ENCODE peak calls at places on chromosomes 1 and 21, in five cellular contexts. T is ureter, W is heart right ventricle, F is aorta, U is keratinocyte. N is an unnamed sample.

GRCh38 chr1:231274119-231274825 is 33.3 kb downstream of the GNPAT start:
- DNase-seq in T (no peak), W (no peak), F (no peak), U (no peak), N (no peak)

GRCh38 chr1:167821969-167822685 is 91.8 kb downstream of the ADCY10 start:
- DNase-seq in T (no peak), W (no peak), F (no peak), U (no peak), N (no peak)

GRCh38 chr1:27045973-27046558 is 33.4 kb upstream of the TENT5B start:
- DNase-seq in T (peak), W (peak), F (peak), U (peak), N (peak)

GRCh38 chr1:212588137-212588510 is 20.4 kb upstream of the ATF3 start:
- DNase-seq in T (no peak), W (no peak), F (no peak), U (no peak), N (no peak)

GRCh38 chr1:39230261-39231190 is 26.0 kb downstream of the MACF1 start:
- DNase-seq in T (no peak), W (no peak), F (no peak), U (no peak), N (no peak)

GRCh38 chr1:66729130-66729922 is 22.9 kb upstream of the DYNLT5 start:
- DNase-seq in T (no peak), W (no peak), F (no peak), U (peak), N (no peak)

GRCh38 chr1:205451202-205451601 is 4.6 kb downstream of the BLACAT1 start:
- DNase-seq in T (no peak), W (no peak), F (no peak), U (peak), N (no peak)

GRCh38 chr21:31235671-31236450 is 108.2 kb downstream of the TIAM1 start:
- DNase-seq in T (no peak), W (no peak), F (no peak), U (no peak), N (no peak)

GRCh38 chr1:85428471-85429077 is 36.4 kb downstream of the DDAH1 start:
- DNase-seq in T (no peak), W (no peak), F (no peak), U (no peak), N (no peak)

GRCh38 chr1:12177999-12178441 is 11.2 kb downstream of the TNFRSF1B start:
- DNase-seq in T (no peak), W (peak), F (peak), U (no peak), N (peak)

GRCh38 chr1:14815175-14815882 is 216.8 kb downstream of the KAZN start:
- DNase-seq in T (no peak), W (no peak), F (no peak), U (no peak), N (no peak)

GRCh38 chr1:224356685-224357625 is at the start of gene CNIH4:
- DNase-seq in T (peak), W (peak), F (peak), U (peak), N (peak)

GRCh38 chr1:59484090-59484489 is 187.2 kb downstream of the FGGY start:
- DNase-seq in T (no peak), W (no peak), F (no peak), U (no peak), N (no peak)

GRCh38 chr1:156481527-156481926 is 19.0 kb downstream of the MEF2D start:
- DNase-seq in T (no peak), W (no peak), F (no peak), U (no peak), N (no peak)

GRCh38 chr1:53638641-53639035 is 100.3 kb downstream of the GLIS1 start:
- DNase-seq in T (peak), W (no peak), F (peak), U (no peak), N (peak)

GRCh38 chr1:36092166-36092797 is 3.6 kb downstream of the ADPRS start:
- DNase-seq in T (no peak), W (no peak), F (no peak), U (no peak), N (peak)

GRCh38 chr1:42992043-42992697 is 33.5 kb upstream of the SLC2A1 start:
- DNase-seq in T (no peak), W (no peak), F (no peak), U (no peak), N (no peak)

GRCh38 chr1:12063141-12064072 is at the start of gene TNFRSF8:
- DNase-seq in T (no peak), W (no peak), F (no peak), U (no peak), N (no peak)

GRCh38 chr1:224494343-224494742 is 59.7 kb upstream of the WDR26 start:
- DNase-seq in T (no peak), W (no peak), F (no peak), U (no peak), N (no peak)

GRCh38 chr1:241423541-241424479 is 66.8 kb upstream of the RGS7 start:
- DNase-seq in T (no peak), W (peak), F (no peak), U (no peak), N (peak)

GRCh38 chr21:29538115-29538514 is 239.4 kb downstream of the BACH1 start:
- DNase-seq in T (no peak), W (no peak), F (no peak), U (no peak), N (no peak)

GRCh38 chr1:195717651-195718050 is 890.6 kb downstream of the KCNT2 start:
- DNase-seq in T (no peak), W (no peak), F (no peak), U (no peak), N (no peak)

GRCh38 chr1:91080650-91081049 is 58.8 kb upstream of the ZNF644 start:
- DNase-seq in T (no peak), W (no peak), F (no peak), U (no peak), N (no peak)

GRCh38 chr1:215005078-215005477 is 77.5 kb upstream of the KCNK2 start:
- DNase-seq in T (no peak), W (no peak), F (no peak), U (no peak), N (no peak)

GRCh38 chr1:215637041-215637573 is 70.0 kb downstream of the KCTD3 start:
- DNase-seq in T (no peak), W (no peak), F (peak), U (no peak), N (no peak)

GRCh38 chr1:155083865-155084721 is 5.5 kb downstream of the EFNA3 start:
- DNase-seq in T (no peak), W (no peak), F (no peak), U (no peak), N (no peak)

GRCh38 chr1:147924813-147925212 is 3.4 kb upstream of the GPR89B start:
- DNase-seq in T (no peak), W (no peak), F (no peak), U (no peak), N (no peak)

N was measured in upper lobe of right lung.